ENCODE peak calls at places on chromosome 1, in eight cellular contexts. One of them, this sample, is unnamed.

GRCh38 chr1:43348809-43349593 is 9.8 kb upstream of the CDC20 start:
- DNase-seq in GM10248: no peak
- DNase-seq in testis: peak
- DNase-seq in skeletal muscle cell: no peak
- DNase-seq in foreskin keratinocyte: peak
- DNase-seq in RKO: peak
- DNase-seq in D721Med: peak
- DNase-seq in neural progenitor cell: peak
- DNase-seq in this sample: peak

GRCh38 chr1:92572520-92572919 is 85.8 kb upstream of the GFI1 start:
- DNase-seq in GM10248: no peak
- DNase-seq in testis: no peak
- DNase-seq in skeletal muscle cell: no peak
- DNase-seq in foreskin keratinocyte: no peak
- DNase-seq in RKO: no peak
- DNase-seq in D721Med: no peak
- DNase-seq in neural progenitor cell: no peak
- DNase-seq in this sample: no peak

GRCh38 chr1:88730132-88730675 is 46.1 kb downstream of the PKN2 start:
- DNase-seq in GM10248: no peak
- DNase-seq in testis: no peak
- DNase-seq in skeletal muscle cell: no peak
- DNase-seq in foreskin keratinocyte: no peak
- DNase-seq in RKO: no peak
- DNase-seq in D721Med: no peak
- DNase-seq in neural progenitor cell: no peak
- DNase-seq in this sample: no peak

GRCh38 chr1:92874987-92875386 is 43.1 kb downstream of the RPL5 start:
- DNase-seq in GM10248: no peak
- DNase-seq in testis: no peak
- DNase-seq in skeletal muscle cell: no peak
- DNase-seq in foreskin keratinocyte: no peak
- DNase-seq in RKO: no peak
- DNase-seq in D721Med: no peak
- DNase-seq in neural progenitor cell: no peak
- DNase-seq in this sample: no peak

GRCh38 chr1:157080714-157081113 is 18.9 kb downstream of the ETV3L start:
- DNase-seq in GM10248: no peak
- DNase-seq in testis: no peak
- DNase-seq in skeletal muscle cell: no peak
- DNase-seq in foreskin keratinocyte: no peak
- DNase-seq in RKO: no peak
- DNase-seq in D721Med: no peak
- DNase-seq in neural progenitor cell: no peak
- DNase-seq in this sample: no peak

GRCh38 chr1:204494281-204495077 is at the start of gene PIK3C2B:
- DNase-seq in GM10248: peak
- DNase-seq in testis: peak
- DNase-seq in skeletal muscle cell: peak
- DNase-seq in foreskin keratinocyte: peak
- DNase-seq in RKO: peak
- DNase-seq in D721Med: peak
- DNase-seq in neural progenitor cell: peak
- DNase-seq in this sample: peak

GRCh38 chr1:51926171-51926812 is 47.8 kb upstream of the NRDC start:
- DNase-seq in GM10248: no peak
- DNase-seq in testis: peak
- DNase-seq in skeletal muscle cell: no peak
- DNase-seq in foreskin keratinocyte: peak
- DNase-seq in RKO: no peak
- DNase-seq in D721Med: no peak
- DNase-seq in neural progenitor cell: peak
- DNase-seq in this sample: peak

GRCh38 chr1:226549937-226550670 is 1.5 kb downstream of the STUM start:
- DNase-seq in GM10248: peak
- DNase-seq in testis: peak
- DNase-seq in skeletal muscle cell: no peak
- DNase-seq in foreskin keratinocyte: peak
- DNase-seq in RKO: no peak
- DNase-seq in D721Med: no peak
- DNase-seq in neural progenitor cell: peak
- DNase-seq in this sample: peak

GRCh38 chr1:173410133-173410793 is 66.9 kb upstream of the PRDX6 start:
- DNase-seq in GM10248: no peak
- DNase-seq in testis: no peak
- DNase-seq in skeletal muscle cell: no peak
- DNase-seq in foreskin keratinocyte: no peak
- DNase-seq in RKO: no peak
- DNase-seq in D721Med: no peak
- DNase-seq in neural progenitor cell: no peak
- DNase-seq in this sample: no peak

GRCh38 chr1:219415433-219415832 is 197.5 kb downstream of the ZC3H11B start:
- DNase-seq in GM10248: no peak
- DNase-seq in testis: no peak
- DNase-seq in skeletal muscle cell: no peak
- DNase-seq in foreskin keratinocyte: no peak
- DNase-seq in RKO: no peak
- DNase-seq in D721Med: no peak
- DNase-seq in neural progenitor cell: no peak
- DNase-seq in this sample: no peak

GRCh38 chr1:240027059-240027462 is 64.6 kb upstream of the FMN2 start:
- DNase-seq in GM10248: peak
- DNase-seq in testis: peak
- DNase-seq in skeletal muscle cell: peak
- DNase-seq in foreskin keratinocyte: no peak
- DNase-seq in RKO: peak
- DNase-seq in D721Med: no peak
- DNase-seq in neural progenitor cell: peak
- DNase-seq in this sample: peak

GRCh38 chr1:171251042-171251740 is 2.9 kb downstream of the FMO1 start:
- DNase-seq in GM10248: no peak
- DNase-seq in testis: no peak
- DNase-seq in skeletal muscle cell: no peak
- DNase-seq in foreskin keratinocyte: peak
- DNase-seq in RKO: peak
- DNase-seq in D721Med: no peak
- DNase-seq in neural progenitor cell: peak
- DNase-seq in this sample: no peak

GRCh38 chr1:29639741-29640427 is 403.6 kb downstream of the PTPRU start:
- DNase-seq in GM10248: no peak
- DNase-seq in testis: no peak
- DNase-seq in skeletal muscle cell: peak
- DNase-seq in foreskin keratinocyte: peak
- DNase-seq in RKO: peak
- DNase-seq in D721Med: no peak
- DNase-seq in neural progenitor cell: no peak
- DNase-seq in this sample: peak

GRCh38 chr1:37561794-37562132 is 5.0 kb downstream of the DNALI1 start:
- DNase-seq in GM10248: peak
- DNase-seq in testis: no peak
- DNase-seq in skeletal muscle cell: no peak
- DNase-seq in foreskin keratinocyte: no peak
- DNase-seq in RKO: peak
- DNase-seq in D721Med: peak
- DNase-seq in neural progenitor cell: peak
- DNase-seq in this sample: peak

GRCh38 chr1:64686828-64687724 is 57.8 kb upstream of the RAVER2 start:
- DNase-seq in GM10248: peak
- DNase-seq in testis: no peak
- DNase-seq in skeletal muscle cell: no peak
- DNase-seq in foreskin keratinocyte: peak
- DNase-seq in RKO: peak
- DNase-seq in D721Med: no peak
- DNase-seq in neural progenitor cell: peak
- DNase-seq in this sample: peak

GRCh38 chr1:66246371-66247262 is 287.3 kb upstream of the SGIP1 start:
- DNase-seq in GM10248: no peak
- DNase-seq in testis: no peak
- DNase-seq in skeletal muscle cell: no peak
- DNase-seq in foreskin keratinocyte: no peak
- DNase-seq in RKO: no peak
- DNase-seq in D721Med: no peak
- DNase-seq in neural progenitor cell: no peak
- DNase-seq in this sample: no peak

GRCh38 chr1:47875831-47876586 is 121.2 kb downstream of the TRABD2B start:
- DNase-seq in GM10248: no peak
- DNase-seq in testis: no peak
- DNase-seq in skeletal muscle cell: no peak
- DNase-seq in foreskin keratinocyte: no peak
- DNase-seq in RKO: no peak
- DNase-seq in D721Med: no peak
- DNase-seq in neural progenitor cell: no peak
- DNase-seq in this sample: peak

GRCh38 chr1:8595332-8595731 is 222.1 kb downstream of the RERE start:
- DNase-seq in GM10248: no peak
- DNase-seq in testis: no peak
- DNase-seq in skeletal muscle cell: no peak
- DNase-seq in foreskin keratinocyte: no peak
- DNase-seq in RKO: no peak
- DNase-seq in D721Med: no peak
- DNase-seq in neural progenitor cell: no peak
- DNase-seq in this sample: no peak

GRCh38 chr1:234969011-234969441 is 159.6 kb downstream of the TOMM20 start:
- DNase-seq in GM10248: no peak
- DNase-seq in testis: no peak
- DNase-seq in skeletal muscle cell: no peak
- DNase-seq in foreskin keratinocyte: no peak
- DNase-seq in RKO: no peak
- DNase-seq in D721Med: no peak
- DNase-seq in neural progenitor cell: peak
- DNase-seq in this sample: no peak

GRCh38 chr1:51327386-51327785 is 3.0 kb downstream of the TTC39A start:
- DNase-seq in GM10248: no peak
- DNase-seq in testis: no peak
- DNase-seq in skeletal muscle cell: no peak
- DNase-seq in foreskin keratinocyte: no peak
- DNase-seq in RKO: peak
- DNase-seq in D721Med: no peak
- DNase-seq in neural progenitor cell: no peak
- DNase-seq in this sample: no peak

GRCh38 chr1:71081697-71082080 is 854 bp upstream of the ZRANB2 start:
- DNase-seq in GM10248: no peak
- DNase-seq in testis: peak
- DNase-seq in skeletal muscle cell: no peak
- DNase-seq in foreskin keratinocyte: no peak
- DNase-seq in RKO: no peak
- DNase-seq in D721Med: no peak
- DNase-seq in neural progenitor cell: no peak
- DNase-seq in this sample: no peak

GRCh38 chr1:92755541-92756351 is 29.2 kb downstream of the EVI5 start:
- DNase-seq in GM10248: no peak
- DNase-seq in testis: no peak
- DNase-seq in skeletal muscle cell: no peak
- DNase-seq in foreskin keratinocyte: no peak
- DNase-seq in RKO: no peak
- DNase-seq in D721Med: no peak
- DNase-seq in neural progenitor cell: no peak
- DNase-seq in this sample: no peak

GRCh38 chr1:52633291-52633754 is 355 bp downstream of the SHISAL2A start:
- DNase-seq in GM10248: peak
- DNase-seq in testis: no peak
- DNase-seq in skeletal muscle cell: no peak
- DNase-seq in foreskin keratinocyte: no peak
- DNase-seq in RKO: no peak
- DNase-seq in D721Med: no peak
- DNase-seq in neural progenitor cell: peak
- DNase-seq in this sample: no peak

GRCh38 chr1:149962039-149962647 is 25.5 kb upstream of the MTMR11 start:
- DNase-seq in GM10248: peak
- DNase-seq in testis: peak
- DNase-seq in skeletal muscle cell: peak
- DNase-seq in foreskin keratinocyte: peak
- DNase-seq in RKO: peak
- DNase-seq in D721Med: no peak
- DNase-seq in neural progenitor cell: peak
- DNase-seq in this sample: peak

GRCh38 chr1:236893626-236894545 is 98.8 kb downstream of the MTR start:
- DNase-seq in GM10248: no peak
- DNase-seq in testis: no peak
- DNase-seq in skeletal muscle cell: no peak
- DNase-seq in foreskin keratinocyte: no peak
- DNase-seq in RKO: no peak
- DNase-seq in D721Med: no peak
- DNase-seq in neural progenitor cell: no peak
- DNase-seq in this sample: no peak

GRCh38 chr1:6601865-6602668 is 602 bp downstream of the KLHL21 start:
- DNase-seq in GM10248: peak
- DNase-seq in testis: no peak
- DNase-seq in skeletal muscle cell: no peak
- DNase-seq in foreskin keratinocyte: no peak
- DNase-seq in RKO: peak
- DNase-seq in D721Med: no peak
- DNase-seq in neural progenitor cell: peak
- DNase-seq in this sample: peak

GRCh38 chr1:101139130-101139529 is 97.7 kb upstream of the S1PR1 start:
- DNase-seq in GM10248: no peak
- DNase-seq in testis: no peak
- DNase-seq in skeletal muscle cell: no peak
- DNase-seq in foreskin keratinocyte: no peak
- DNase-seq in RKO: no peak
- DNase-seq in D721Med: no peak
- DNase-seq in neural progenitor cell: no peak
- DNase-seq in this sample: no peak

GRCh38 chr1:159005161-159005560 is 4.5 kb upstream of the IFI16 start:
- DNase-seq in GM10248: no peak
- DNase-seq in testis: no peak
- DNase-seq in skeletal muscle cell: no peak
- DNase-seq in foreskin keratinocyte: peak
- DNase-seq in RKO: no peak
- DNase-seq in D721Med: no peak
- DNase-seq in neural progenitor cell: no peak
- DNase-seq in this sample: no peak

GRCh38 chr1:111798580-111798979 is 42.9 kb downstream of the DDX20 start:
- DNase-seq in GM10248: no peak
- DNase-seq in testis: no peak
- DNase-seq in skeletal muscle cell: no peak
- DNase-seq in foreskin keratinocyte: no peak
- DNase-seq in RKO: no peak
- DNase-seq in D721Med: no peak
- DNase-seq in neural progenitor cell: no peak
- DNase-seq in this sample: no peak

GRCh38 chr1:48017716-48018115 is 20.5 kb upstream of the TRABD2B start:
- DNase-seq in GM10248: no peak
- DNase-seq in testis: no peak
- DNase-seq in skeletal muscle cell: no peak
- DNase-seq in foreskin keratinocyte: peak
- DNase-seq in RKO: no peak
- DNase-seq in D721Med: no peak
- DNase-seq in neural progenitor cell: no peak
- DNase-seq in this sample: no peak

GRCh38 chr1:171785766-171786165 is 4.3 kb downstream of the METTL13 start:
- DNase-seq in GM10248: no peak
- DNase-seq in testis: no peak
- DNase-seq in skeletal muscle cell: no peak
- DNase-seq in foreskin keratinocyte: no peak
- DNase-seq in RKO: no peak
- DNase-seq in D721Med: no peak
- DNase-seq in neural progenitor cell: no peak
- DNase-seq in this sample: no peak

This sample was measured in SW480.